ENCODE peak calls at places on chromosomes 5 and 9, in nine cellular contexts. M is neural crest cell; P is EH; Y is T-helper 2 cell; E is head of caudate nucleus; V is nephron progenitor cell; G is stimulated activated CD4-positive, alpha-beta T cell treated with anti-CD3 and anti-CD28 coated beads, Interleukin-15, amount 100 ng/mL, for 24 hours; X is small intestine; A is GDM1. D is an unnamed sample.

GRCh38 chr9:129076640-129077037 is 4.3 kb upstream of the DOLPP1 start:
- DNase-seq in E (no peak), G (no peak), V (no peak), X (no peak), Y (no peak), P (no peak), A (no peak), M (no peak), D (no peak)

GRCh38 chr5:141412853-141413539 is at the start of gene PCDHGA10:
- DNase-seq in E (no peak), G (peak), M (peak), Y (no peak), P (peak), X (peak), V (peak), A (peak), D (peak)

GRCh38 chr9:103245369-103245768 is 250.2 kb downstream of the CYLC2 start:
- DNase-seq in A (no peak), Y (no peak), P (no peak), V (no peak), M (no peak), G (no peak), X (no peak), E (no peak), D (no peak)

GRCh38 chr9:121619566-121619965 is 31.9 kb upstream of the DAB2IP start:
- DNase-seq in E (no peak), A (no peak), Y (no peak), G (no peak), X (no peak), V (no peak), P (no peak), M (no peak), D (no peak)

GRCh38 chr5:172243302-172243701 is 40.3 kb downstream of the UBTD2 start:
- DNase-seq in X (no peak), G (peak), V (no peak), Y (no peak), M (no peak), E (no peak), A (no peak), P (no peak), D (no peak)

GRCh38 chr9:100216178-100216787 is 117.2 kb downstream of the INVS start:
- DNase-seq in Y (no peak), G (peak), M (peak), X (peak), V (peak), E (peak), A (peak), P (peak), D (peak)

GRCh38 chr9:86946712-86947145 is 577 bp downstream of the GAS1 start:
- DNase-seq in V (peak), Y (peak), P (peak), M (peak), A (no peak), G (peak), X (peak), E (peak), D (peak)

GRCh38 chr5:109945097-109945678 is 255.5 kb downstream of the MAN2A1 start:
- DNase-seq in P (no peak), E (no peak), V (no peak), A (no peak), X (no peak), Y (no peak), M (no peak), G (peak), D (no peak)

GRCh38 chr9:19934301-19934868 is 145.5 kb upstream of the SLC24A2 start:
- DNase-seq in V (peak), M (no peak), Y (no peak), P (peak), G (peak), E (peak), A (no peak), X (peak), D (no peak)

GRCh38 chr9:93057024-93057702 is 1.3 kb upstream of the SUSD3 start:
- DNase-seq in P (no peak), A (no peak), M (no peak), G (no peak), E (no peak), X (no peak), Y (no peak), V (no peak), D (no peak)

GRCh38 chr9:84261082-84261746 is 79.3 kb downstream of the SLC28A3 start:
- DNase-seq in X (peak), G (peak), M (peak), Y (no peak), A (peak), V (peak), E (peak), P (peak), D (peak)

GRCh38 chr5:176545737-176546509 is 3.2 kb upstream of the CDHR2 start:
- DNase-seq in V (no peak), E (no peak), X (peak), M (no peak), Y (no peak), P (no peak), G (no peak), A (no peak), D (no peak)

GRCh38 chr9:15746905-15747304 is 194.1 kb downstream of the CCDC171 start:
- DNase-seq in X (no peak), Y (no peak), V (no peak), A (no peak), G (no peak), P (no peak), M (no peak), E (peak), D (no peak)

GRCh38 chr5:6780802-6781391 is 67.7 kb downstream of the TENT4A start:
- DNase-seq in M (no peak), G (peak), P (peak), A (no peak), Y (no peak), V (no peak), E (no peak), X (peak), D (no peak)

GRCh38 chr9:14616188-14616982 is 76.8 kb downstream of the ZDHHC21 start:
- DNase-seq in X (peak), E (no peak), Y (no peak), M (no peak), G (no peak), P (peak), V (no peak), A (no peak), D (peak)

GRCh38 chr5:100643473-100643872 is 108.3 kb downstream of the FAM174A start:
- DNase-seq in A (no peak), E (no peak), V (no peak), Y (no peak), P (no peak), M (no peak), X (no peak), G (no peak), D (no peak)

GRCh38 chr5:118791986-118792734 is 196.2 kb downstream of the DTWD2 start:
- DNase-seq in X (peak), E (peak), V (peak), P (peak), G (peak), Y (no peak), M (peak), A (peak), D (peak)

GRCh38 chr5:79689541-79690466 is at the start of gene CMYA5:
- DNase-seq in M (peak), P (peak), A (no peak), X (peak), E (peak), G (no peak), V (peak), Y (peak), D (no peak)

GRCh38 chr9:121107041-121107440 is 32.3 kb downstream of the CNTRL start:
- DNase-seq in M (no peak), A (peak), V (no peak), G (no peak), P (no peak), E (no peak), Y (no peak), X (no peak), D (no peak)

GRCh38 chr9:83509372-83509771 is 28.8 kb downstream of the FRMD3 start:
- DNase-seq in P (peak), A (no peak), X (no peak), M (no peak), Y (no peak), E (no peak), G (no peak), V (no peak), D (no peak)

GRCh38 chr5:134503937-134504437 is 21.5 kb upstream of the JADE2 start:
- DNase-seq in G (no peak), V (no peak), Y (no peak), X (no peak), P (peak), A (no peak), E (no peak), M (no peak), D (no peak)

D was measured in pons.